ENCODE peak calls at places on chromosomes 7 and 10, in four cellular contexts. U, Y, N and R are unnamed samples.

GRCh38 chr10:53422223-53422888 is 649.8 kb upstream of the MBL2 start:
- DNase-seq in U (no peak), Y (no peak), N (no peak), R (no peak)

GRCh38 chr10:99341860-99342517 is 12.8 kb downstream of the CNNM1 start:
- DNase-seq in U (no peak), Y (no peak), N (no peak), R (no peak)

GRCh38 chr7:4931932-4932331 is 27.1 kb downstream of the MMD2 start:
- DNase-seq in U (no peak), Y (no peak), N (peak), R (peak)

GRCh38 chr7:127250312-127251047 is 2.3 kb downstream of the GRM8 start:
- DNase-seq in U (peak), Y (no peak), N (no peak), R (no peak)

GRCh38 chr7:34762769-34763168 is 104.8 kb downstream of the NPSR1 start:
- DNase-seq in U (no peak), Y (no peak), N (no peak), R (no peak)

GRCh38 chr10:71726673-71727428 is 7.3 kb upstream of the C10orf105 start:
- DNase-seq in U (no peak), Y (peak), N (no peak), R (no peak)

GRCh38 chr7:45710271-45711160 is 136.3 kb downstream of the ADCY1 start:
- DNase-seq in U (no peak), Y (no peak), N (no peak), R (no peak)

GRCh38 chr10:28326516-28327493 is 23.9 kb upstream of the MPP7 start:
- DNase-seq in U (no peak), Y (no peak), N (no peak), R (peak)

GRCh38 chr7:70384891-70385290 is 747.1 kb upstream of the GALNT17 start:
- DNase-seq in U (peak), Y (no peak), N (no peak), R (no peak)

GRCh38 chr10:91043173-91043910 is 122.5 kb upstream of the ANKRD1 start:
- DNase-seq in U (peak), Y (no peak), N (no peak), R (peak)

GRCh38 chr7:138097064-138097741 is 20.9 kb downstream of the AKR1D1 start:
- DNase-seq in U (no peak), Y (no peak), N (no peak), R (peak)

GRCh38 chr10:43420369-43421200 is 11.6 kb upstream of the HNRNPF start:
- DNase-seq in U (peak), Y (peak), N (peak), R (peak)

GRCh38 chr10:23021430-23021829 is 73.9 kb upstream of the MSRB2 start:
- DNase-seq in U (no peak), Y (no peak), N (no peak), R (no peak)

GRCh38 chr7:127702253-127702652 is 50.3 kb downstream of the SND1 start:
- DNase-seq in U (no peak), Y (no peak), N (no peak), R (no peak)

GRCh38 chr10:7622969-7623368 is 43.8 kb downstream of the ITIH5 start:
- DNase-seq in U (no peak), Y (no peak), N (no peak), R (peak)

GRCh38 chr10:72106896-72107295 is 18.5 kb upstream of the SPOCK2 start:
- DNase-seq in U (no peak), Y (no peak), N (no peak), R (no peak)

GRCh38 chr7:4809091-4809591 is 33.7 kb downstream of the AP5Z1 start:
- DNase-seq in U (no peak), Y (no peak), N (no peak), R (no peak)

GRCh38 chr7:82594665-82595064 is 151.1 kb upstream of the CACNA2D1 start:
- DNase-seq in U (no peak), Y (no peak), N (peak), R (no peak)

GRCh38 chr7:50119815-50120637 is 27.0 kb upstream of the ZPBP start:
- DNase-seq in U (no peak), Y (peak), N (no peak), R (peak)

GRCh38 chr7:5198741-5199140 is 8.7 kb downstream of the WIPI2 start:
- DNase-seq in U (no peak), Y (no peak), N (no peak), R (no peak)

GRCh38 chr7:108246227-108246837 is 116.2 kb upstream of the LAMB4 start:
- DNase-seq in U (peak), Y (no peak), N (no peak), R (peak)

GRCh38 chr10:6473430-6473829 is 106.6 kb downstream of the PRKCQ start:
- DNase-seq in U (no peak), Y (no peak), N (no peak), R (no peak)

GRCh38 chr10:3848005-3848767 is 63.2 kb upstream of the KLF6 start:
- DNase-seq in U (no peak), Y (no peak), N (no peak), R (no peak)

GRCh38 chr7:91030680-91031079 is 233.6 kb upstream of the FZD1 start:
- DNase-seq in U (no peak), Y (no peak), N (no peak), R (no peak)

GRCh38 chr10:96168546-96168945 is 38.4 kb downstream of the ZNF518A start:
- DNase-seq in U (no peak), Y (no peak), N (no peak), R (no peak)

GRCh38 chr10:10630281-10630680 is 387.4 kb upstream of the CELF2 start:
- DNase-seq in U (no peak), Y (no peak), N (no peak), R (no peak)

GRCh38 chr10:86953747-86954680 is 3.4 kb downstream of the MMRN2 start:
- DNase-seq in U (no peak), Y (no peak), N (no peak), R (no peak)

GRCh38 chr7:8627322-8627721 is 193.9 kb downstream of the NXPH1 start:
- DNase-seq in U (no peak), Y (no peak), N (peak), R (no peak)

GRCh38 chr10:112979927-112980326 is 29.9 kb downstream of the TCF7L2 start:
- DNase-seq in U (no peak), Y (no peak), N (no peak), R (no peak)

GRCh38 chr7:32259917-32260596 is 189.8 kb upstream of the PDE1C start:
- DNase-seq in U (no peak), Y (no peak), N (peak), R (no peak)

GRCh38 chr7:30563326-30563942 is 31.2 kb upstream of the GARS1 start:
- DNase-seq in U (peak), Y (no peak), N (no peak), R (peak)